ENCODE peak calls at places on chromosome 6, in ten cellular contexts. S is hepatocyte; V is NCI-H774; D is HS-27A; R is cardiac fibroblast; C is caudate nucleus; P is activated CD8-positive, alpha-beta memory T cell treated with anti-CD3 and anti-CD28 coated beads, Interleukin-2, amount 10 ng/mL, durations not matched to agents 7 days and 5 days; I is Right ventricle myocardium inferior; B is H9; Y is type B pancreatic cell. X is an unnamed sample.

GRCh38 chr6:37391100-37391499 is 37.3 kb downstream of the RNF8 start:
- DNase-seq in S (no peak), V (no peak), D (no peak), R (no peak), C (no peak), P (no peak), I (no peak), B (no peak), Y (no peak), X (no peak)

GRCh38 chr6:34468378-34468892 is 2.6 kb downstream of the PACSIN1 start:
- DNase-seq in S (no peak), V (no peak), D (no peak), R (no peak), C (no peak), P (no peak), I (no peak), B (no peak), Y (no peak), X (no peak)

GRCh38 chr6:7312616-7313504 is at the start of gene SSR1:
- DNase-seq in S (peak), V (peak), D (peak), R (peak), C (peak), P (peak), I (peak), B (peak), Y (peak), X (peak)

GRCh38 chr6:835476-836160 is 142.7 kb upstream of the EXOC2 start:
- DNase-seq in S (no peak), V (no peak), D (no peak), R (no peak), C (no peak), P (no peak), I (no peak), B (no peak), Y (no peak), X (no peak)

GRCh38 chr6:11198663-11199603 is 33.5 kb downstream of the NEDD9 start:
- DNase-seq in S (no peak), V (no peak), D (no peak), R (no peak), C (no peak), P (peak), I (no peak), B (no peak), Y (no peak), X (peak)

GRCh38 chr6:5004373-5005037 is 668 bp upstream of the RPP40 start:
- DNase-seq in S (no peak), V (no peak), D (no peak), R (peak), C (no peak), P (no peak), I (no peak), B (no peak), Y (no peak), X (no peak)

GRCh38 chr6:112010328-112010727 is 43.6 kb upstream of the CCN6 start:
- DNase-seq in S (no peak), V (no peak), D (no peak), R (no peak), C (no peak), P (no peak), I (no peak), B (no peak), Y (no peak), X (no peak)

GRCh38 chr6:40550096-40550731 is 37.0 kb downstream of the LRFN2 start:
- DNase-seq in S (peak), V (peak), D (no peak), R (peak), C (no peak), P (peak), I (no peak), B (no peak), Y (no peak), X (no peak)

GRCh38 chr6:36071714-36072113 is 44.1 kb downstream of the MAPK14 start:
- DNase-seq in S (no peak), V (no peak), D (no peak), R (no peak), C (no peak), P (no peak), I (no peak), B (no peak), Y (no peak), X (no peak)

GRCh38 chr6:125154184-125155135 is 887 bp downstream of the TPD52L1 start:
- DNase-seq in S (peak), V (no peak), D (no peak), R (no peak), C (peak), P (no peak), I (peak), B (peak), Y (peak), X (no peak)

GRCh38 chr6:31083742-31084354 is 28.5 kb downstream of the C6orf15 start:
- DNase-seq in S (peak), V (no peak), D (peak), R (peak), C (no peak), P (peak), I (no peak), B (peak), Y (no peak), X (no peak)

GRCh38 chr6:122400467-122401089 is 1.1 kb downstream of the HSF2 start:
- DNase-seq in S (no peak), V (no peak), D (no peak), R (no peak), C (no peak), P (no peak), I (no peak), B (no peak), Y (no peak), X (no peak)

GRCh38 chr6:12637960-12638641 is 78.5 kb upstream of the PHACTR1 start:
- DNase-seq in S (peak), V (no peak), D (peak), R (peak), C (peak), P (peak), I (peak), B (peak), Y (no peak), X (no peak)

GRCh38 chr6:109471105-109471810 is 11.8 kb downstream of the ZBTB24 start:
- DNase-seq in S (no peak), V (no peak), D (no peak), R (no peak), C (no peak), P (no peak), I (no peak), B (no peak), Y (no peak), X (no peak)

GRCh38 chr6:169454872-169455204 is 201.2 kb upstream of the THBS2 start:
- DNase-seq in S (no peak), V (no peak), D (no peak), R (no peak), C (no peak), P (no peak), I (no peak), B (no peak), Y (no peak), X (no peak)

X was measured in osteocyte.